ENCODE peak calls at places on chromosome 3, in ten cellular contexts. W, T, F, Z, U, Y, X, G, Q and I are unnamed samples.

GRCh38 chr3:149003653-149004305 is 12.4 kb downstream of the GYG1 start:
- DNase-seq in T (no peak), W (no peak), X (no peak), Q (no peak), G (no peak), Y (no peak), Z (no peak), U (no peak), F (no peak), I (no peak)

GRCh38 chr3:49165771-49166751 is at the start of gene CCDC71:
- DNase-seq in W (peak; percentile 40), F (no peak), Q (peak; percentile 69), U (peak; percentile 47), X (peak; percentile 89), G (peak; percentile 46), Z (peak; percentile 78), T (peak; percentile 82), Y (peak; percentile 68), I (peak; percentile 58)

GRCh38 chr3:151345854-151346253 is 16.5 kb upstream of the P2RY13 start:
- DNase-seq in Y (peak; percentile 55), G (no peak), T (no peak), Q (no peak), U (no peak), X (peak; percentile 4), F (peak; percentile 53), Z (peak; percentile 23), W (no peak), I (no peak)

GRCh38 chr3:19866751-19867347 is 67.2 kb downstream of the EFHB start:
- DNase-seq in X (peak; percentile 79), Y (peak; percentile 2), W (peak; percentile 52), U (no peak), G (peak; percentile 32), T (peak; percentile 44), Q (no peak), F (peak; percentile 17), Z (no peak), I (peak; percentile 59)

GRCh38 chr3:69493157-69493556 is 107.3 kb upstream of the FRMD4B start:
- DNase-seq in T (no peak), Y (no peak), G (no peak), X (no peak), U (no peak), Z (no peak), Q (no peak), F (no peak), W (no peak), I (no peak)

GRCh38 chr3:163422671-163423070 is 1655.6 kb downstream of the SI start:
- DNase-seq in W (no peak), Z (no peak), Q (no peak), U (no peak), Y (no peak), T (no peak), X (no peak), F (no peak), G (no peak), I (no peak)

GRCh38 chr3:43043793-43044192 is 62.1 kb downstream of the POMGNT2 start:
- DNase-seq in Y (peak; percentile 41), Q (no peak), X (no peak), W (no peak), T (no peak), Z (no peak), U (no peak), F (no peak), G (no peak), I (no peak)

GRCh38 chr3:123375014-123375940 is 73.6 kb downstream of the ADCY5 start:
- DNase-seq in Z (no peak), X (peak; percentile 23), Q (no peak), Y (no peak), F (no peak), W (no peak), G (no peak), T (no peak), U (no peak), I (no peak)

GRCh38 chr3:177050466-177051237 is 146.6 kb downstream of the TBL1XR1 start:
- DNase-seq in Z (no peak), W (peak; percentile 87), G (no peak), U (no peak), X (peak; percentile 49), Q (no peak), T (no peak), F (no peak), Y (no peak), I (no peak)

GRCh38 chr3:136008221-136008620 is 42.7 kb downstream of the PPP2R3A start:
- DNase-seq in Y (no peak), Z (no peak), Q (no peak), X (no peak), U (no peak), F (no peak), W (no peak), G (no peak), T (no peak), I (no peak)